ENCODE peak calls at places on chromosomes 11 and 22, in four cellular contexts. J is spleen, M is endothelial cell of umbilical vein, U is HFFc6. Z is an unnamed sample.

GRCh38 chr22:39176673-39177455 is 24.4 kb upstream of the CBX7 start:
- DNase-seq in U (no peak), M (peak; percentile 21), J (no peak), Z (no peak)

GRCh38 chr11:74370122-74370521 is 28.1 kb downstream of the PGM2L1 start:
- DNase-seq in J (no peak), M (peak; percentile 90), U (no peak), Z (no peak)

GRCh38 chr11:69546735-69547370 is 65.4 kb downstream of the LINC01488 start:
- DNase-seq in U (no peak), J (peak; percentile 43), M (no peak), Z (no peak)

GRCh38 chr22:27317961-27318360 is 483.6 kb downstream of the MN1 start:
- DNase-seq in J (no peak), U (no peak), M (no peak), Z (no peak)

GRCh38 chr11:21817677-21818076 is 375.2 kb upstream of the ANO5 start:
- DNase-seq in J (no peak), M (no peak), U (no peak), Z (no peak)

GRCh38 chr11:31871310-31872073 is 60.4 kb upstream of the PAX6 start:
- DNase-seq in J (no peak), U (no peak), M (no peak), Z (no peak)

GRCh38 chr22:31945971-31946680 is 1.8 kb downstream of the YWHAH start:
- DNase-seq in U (no peak), J (peak; percentile 11), M (peak; percentile 27), Z (no peak)

GRCh38 chr22:50576070-50576469 is 2.2 kb downstream of the CPT1B start:
- DNase-seq in J (no peak), M (peak; percentile 68), U (peak; percentile 42), Z (peak; percentile 36)

GRCh38 chr11:11146830-11147229 is 206.2 kb downstream of the CSNK2A3 start:
- DNase-seq in J (no peak), M (no peak), U (no peak), Z (no peak)

GRCh38 chr22:43319661-43320486 is 23.3 kb downstream of the SCUBE1 start:
- DNase-seq in M (no peak), U (no peak), J (no peak), Z (peak; percentile 0)

GRCh38 chr22:37782340-37783168 is 25.2 kb upstream of the GCAT start:
- DNase-seq in M (peak; percentile 29), J (no peak), U (peak; percentile 85), Z (no peak)

GRCh38 chr22:49992921-49993648 is 19.5 kb downstream of the IL17REL start:
- DNase-seq in U (peak; percentile 15), M (peak; percentile 43), J (peak; percentile 94), Z (no peak)

GRCh38 chr11:31218847-31219246 is 150.7 kb downstream of the DCDC1 start:
- DNase-seq in J (no peak), M (no peak), U (no peak), Z (no peak)

GRCh38 chr11:55714982-55715888 is 53.2 kb downstream of the OR4C6 start:
- DNase-seq in J (no peak), M (no peak), U (no peak), Z (no peak)

GRCh38 chr11:102882389-102883024 is 7.7 kb upstream of the MMP12 start:
- DNase-seq in U (peak; percentile 51), J (no peak), M (no peak), Z (no peak)

GRCh38 chr11:36657610-36658225 is 59.7 kb upstream of the RAG2 start:
- DNase-seq in U (peak; percentile 46), M (no peak), J (no peak), Z (no peak)

GRCh38 chr11:94671553-94672366 is 96.4 kb upstream of the AMOTL1 start:
- DNase-seq in J (no peak), M (no peak), U (peak; percentile 21), Z (no peak)

GRCh38 chr11:47895035-47895434 is 46.9 kb upstream of the NUP160 start:
- DNase-seq in J (no peak), M (no peak), U (no peak), Z (no peak)

GRCh38 chr11:17719940-17720795 is 797 bp downstream of the MYOD1 start:
- DNase-seq in M (peak; percentile 15), J (no peak), U (no peak), Z (peak; percentile 63)
- TF ChIP-seq CTCF in M (peak; percentile 21), J (no peak), U (peak; percentile 33), Z (no peak)

GRCh38 chr22:17084554-17085276 is at the start of gene IL17RA:
- DNase-seq in U (peak; percentile 70), M (peak; percentile 85), J (peak; percentile 99), Z (peak; percentile 87)
- TF ChIP-seq CTCF in U (no peak), M (no peak), J (no peak), Z (no peak)

DNA sequence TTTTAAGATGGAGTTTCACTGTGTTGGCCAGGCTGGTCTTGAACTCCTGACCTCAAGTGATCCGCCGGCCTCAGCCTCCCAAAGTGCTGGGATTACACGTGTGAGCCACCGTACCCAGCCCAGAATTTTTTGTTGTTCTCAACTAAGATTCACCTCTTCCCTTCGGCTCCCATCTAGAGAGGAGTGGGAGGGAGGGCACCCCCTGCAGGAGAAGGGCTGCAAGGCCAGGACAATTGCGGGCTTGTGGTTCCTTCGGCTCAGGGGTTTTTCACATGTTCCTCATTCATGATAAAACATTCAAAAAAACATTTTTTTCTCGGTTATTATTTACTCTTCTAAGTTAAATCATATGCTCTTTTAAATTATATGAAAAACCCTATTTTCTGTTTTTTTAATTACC is 201.1 kb upstream of the LRRC4C start:
- DNase-seq in U (no peak), M (no peak), J (no peak), Z (no peak)
- TF ChIP-seq CTCF in U (no peak), M (no peak), J (no peak), Z (peak; percentile 36)

GRCh38 chr11:5605849-5606248 is 9.4 kb downstream of the TRIM6 start:
- DNase-seq in J (no peak), M (no peak), U (peak; percentile 96), Z (no peak)
- TF ChIP-seq CTCF in J (no peak), M (no peak), U (peak; percentile 65), Z (no peak)

DNA sequence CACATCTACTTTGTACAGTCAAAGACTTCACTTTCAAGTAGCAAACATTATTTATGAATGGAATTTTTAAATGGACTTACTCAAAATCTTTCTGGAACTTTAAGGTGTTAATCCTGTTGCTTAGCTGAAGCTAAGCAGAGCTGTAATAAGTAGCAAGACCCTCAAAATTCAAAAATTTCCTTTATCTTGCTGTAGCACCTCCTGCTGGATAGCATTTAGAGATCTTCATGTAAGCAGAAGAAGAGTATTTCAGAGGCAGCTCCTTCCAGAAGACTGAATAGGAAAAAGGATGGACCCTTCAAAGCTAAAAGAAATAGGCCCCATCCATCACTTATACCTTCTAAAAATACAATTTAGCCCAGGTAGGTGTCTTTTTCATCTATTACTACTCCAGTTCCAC is 3.4 kb downstream of the PHF21A start:
- DNase-seq in M (no peak), J (no peak), U (peak; percentile 13), Z (no peak)
- TF ChIP-seq CTCF in M (no peak), J (peak; percentile 10), U (peak; percentile 65), Z (no peak)

DNA sequence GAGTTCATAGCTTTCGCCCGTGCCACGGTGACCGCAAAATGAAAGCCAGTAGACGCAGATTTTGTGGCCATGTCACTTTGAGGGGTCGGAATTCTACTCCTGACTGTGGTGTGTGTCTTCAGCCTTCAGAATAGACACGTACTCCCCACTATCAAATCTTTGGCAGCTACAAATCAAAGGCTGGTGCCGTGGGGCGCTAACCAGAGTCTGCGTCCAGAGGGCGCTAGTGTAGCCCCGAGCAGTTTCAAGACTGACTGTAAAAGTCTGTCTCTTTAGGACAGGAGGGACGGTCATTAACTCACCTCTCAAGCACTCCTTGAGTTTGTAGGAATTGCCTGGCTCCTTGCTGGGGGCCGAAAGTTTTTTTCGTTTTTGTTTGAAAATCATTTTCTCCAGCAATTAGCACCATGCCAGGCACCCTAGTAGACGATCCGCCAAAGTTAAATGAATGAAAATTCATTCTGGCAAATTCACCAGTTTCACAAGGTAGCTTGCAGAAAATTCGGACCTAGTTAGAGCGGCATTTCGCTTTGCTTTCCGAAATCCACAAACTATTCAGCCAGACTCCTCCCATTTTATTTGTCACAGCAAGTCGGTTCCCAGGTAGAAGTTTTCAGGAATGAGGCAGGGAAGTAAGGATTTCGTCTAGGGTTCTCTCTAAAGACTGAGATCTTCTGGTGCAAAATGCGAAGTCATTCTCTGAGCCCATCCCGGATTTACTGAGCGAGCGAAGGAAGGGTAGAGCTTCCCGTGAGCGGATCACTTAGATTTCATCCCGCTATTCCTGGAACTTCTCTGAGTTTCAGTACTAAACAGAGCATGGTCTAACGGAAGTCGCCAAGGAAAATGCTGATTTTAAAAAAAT is 2.8 kb upstream of the CALCA start:
- DNase-seq in U (no peak), M (peak; percentile 52), J (peak; percentile 76), Z (peak; percentile 77)
- TF ChIP-seq CTCF in U (peak; percentile 74), M (peak; percentile 62), J (peak; percentile 65), Z (peak; percentile 73)

DNA sequence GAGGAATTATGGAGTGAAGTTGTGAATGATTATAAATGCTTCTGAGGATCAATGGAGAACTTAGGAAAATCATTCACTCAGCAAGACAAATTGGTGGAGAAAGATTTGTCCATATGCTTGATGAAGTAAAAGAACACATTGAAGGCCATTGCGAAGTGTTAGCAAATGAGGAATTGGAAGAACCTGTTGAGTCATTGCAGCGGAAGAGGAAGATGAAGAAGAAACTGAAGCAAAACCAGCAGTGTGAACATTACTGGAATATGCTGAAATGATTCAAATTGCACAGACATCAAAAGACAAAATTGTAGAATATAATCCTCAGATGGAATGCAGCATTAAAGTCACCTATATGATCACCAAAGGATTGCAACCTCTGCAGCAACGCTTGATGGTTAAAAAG is 168.1 kb downstream of the ADAMTS15 start:
- DNase-seq in U (no peak), J (no peak), M (no peak), Z (no peak)
- TF ChIP-seq CTCF in U (no peak), J (no peak), M (no peak), Z (no peak)

GRCh38 chr22:40417881-40418280 is 47.5 kb downstream of the SGSM3 start:
- DNase-seq in U (no peak), M (no peak), J (peak; percentile 73), Z (no peak)

GRCh38 chr22:40416267-40416570 is 45.8 kb downstream of the SGSM3 start:
- DNase-seq in J (peak; percentile 75), U (no peak), M (no peak), Z (no peak)

GRCh38 chr22:40416636-40417035 is 46.2 kb downstream of the SGSM3 start:
- DNase-seq in J (peak; percentile 72), M (no peak), U (no peak), Z (no peak)

GRCh38 chr22:40415531-40416266 is 45.3 kb downstream of the SGSM3 start:
- DNase-seq in M (peak; percentile 25), U (no peak), J (peak; percentile 89), Z (no peak)

DNA sequence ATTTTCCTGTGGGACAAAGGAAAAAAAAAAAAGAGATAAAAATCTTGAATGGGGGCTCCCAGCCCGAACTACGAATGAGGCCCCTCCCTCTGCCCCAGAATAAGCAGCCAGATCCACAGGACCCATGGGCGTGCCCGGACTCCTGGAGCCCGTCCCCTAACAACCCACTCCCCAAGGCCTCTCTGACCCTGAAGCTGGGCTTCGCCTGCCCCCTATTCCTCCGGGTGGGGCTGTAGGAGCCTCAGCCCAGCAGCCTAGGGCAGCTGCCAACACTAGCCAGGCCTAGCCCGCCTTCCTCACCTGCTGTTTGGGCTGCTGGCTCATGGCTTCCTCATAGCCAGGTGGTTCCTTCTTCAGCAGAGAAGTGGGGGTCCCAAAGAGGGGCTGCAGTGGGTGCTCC is 46.6 kb downstream of the SGSM3 start:
- DNase-seq in M (no peak), J (peak; percentile 70), U (no peak), Z (no peak)
- TF ChIP-seq CTCF in M (no peak), J (no peak), U (no peak), Z (no peak)

Z was measured in glutamatergic neuron.